ENCODE peak calls at places on chromosomes 5 and 9, in nine cellular contexts. U is cardiac fibroblast, I is fibroblast of mammary gland, K is AG10803, Q is heart right ventricle, A is transverse colon, F is adrenal gland, C is pancreas, B is fibroblast of pulmonary artery. E is an unnamed sample.

GRCh38 chr5:45694255-45694834 is 1.8 kb downstream of the HCN1 start:
- DNase-seq in U (peak), I (peak), K (no peak), Q (no peak), A (no peak), F (no peak), C (no peak), B (peak), E (peak)

GRCh38 chr9:7285199-7285598 is 514.4 kb downstream of the DMAC1 start:
- DNase-seq in U (no peak), I (no peak), K (no peak), Q (no peak), A (no peak), F (no peak), C (no peak), B (no peak), E (no peak)

GRCh38 chr5:147442134-147442726 is 67.6 kb downstream of the DPYSL3 start:
- DNase-seq in U (peak), I (no peak), K (no peak), Q (no peak), A (no peak), F (no peak), C (no peak), B (peak), E (no peak)

GRCh38 chr5:72280655-72281069 is 39.4 kb downstream of the MRPS27 start:
- DNase-seq in U (peak), I (peak), K (peak), Q (no peak), A (no peak), F (no peak), C (no peak), B (peak), E (peak)

GRCh38 chr5:157828031-157828948 is 30.7 kb downstream of the CLINT1 start:
- DNase-seq in U (peak), I (peak), K (peak), Q (no peak), A (no peak), F (no peak), C (no peak), B (peak), E (peak)

GRCh38 chr5:135834639-135835529 is at the start of gene SLC25A48:
- DNase-seq in U (no peak), I (no peak), K (no peak), Q (peak), A (peak), F (peak), C (peak), B (no peak), E (peak)

GRCh38 chr9:95477441-95477840 is 39.3 kb downstream of the PTCH1 start:
- DNase-seq in U (no peak), I (no peak), K (no peak), Q (no peak), A (no peak), F (no peak), C (peak), B (no peak), E (no peak)

GRCh38 chr9:114691046-114691955 is 9.3 kb upstream of the TEX48 start:
- DNase-seq in U (peak), I (peak), K (peak), Q (no peak), A (no peak), F (no peak), C (no peak), B (peak), E (no peak)

GRCh38 chr5:134153657-134154056 is 23.1 kb downstream of the SKP1 start:
- DNase-seq in U (no peak), I (no peak), K (no peak), Q (no peak), A (no peak), F (no peak), C (no peak), B (no peak), E (no peak)

GRCh38 chr5:79464695-79465332 is 49.1 kb downstream of the HOMER1 start:
- DNase-seq in U (peak), I (peak), K (peak), Q (no peak), A (no peak), F (no peak), C (no peak), B (peak), E (peak)

GRCh38 chr5:111703662-111704061 is 53.3 kb downstream of the NREP start:
- DNase-seq in U (no peak), I (no peak), K (no peak), Q (no peak), A (no peak), F (no peak), C (no peak), B (no peak), E (no peak)

GRCh38 chr5:134138416-134139376 is 24.2 kb downstream of the TCF7 start:
- DNase-seq in U (peak), I (peak), K (peak), Q (no peak), A (no peak), F (peak), C (peak), B (no peak), E (no peak)

GRCh38 chr9:110752766-110753165 is 84.2 kb downstream of the MUSK start:
- DNase-seq in U (peak), I (peak), K (peak), Q (no peak), A (no peak), F (no peak), C (no peak), B (peak), E (no peak)

GRCh38 chr5:90297045-90297764 is 112.4 kb downstream of the CETN3 start:
- DNase-seq in U (no peak), I (no peak), K (no peak), Q (no peak), A (no peak), F (no peak), C (no peak), B (no peak), E (peak)

GRCh38 chr5:54551292-54551691 is 33.7 kb downstream of the SNX18 start:
- DNase-seq in U (no peak), I (no peak), K (no peak), Q (no peak), A (no peak), F (no peak), C (no peak), B (no peak), E (no peak)

GRCh38 chr9:110255064-110255416 is 1.3 kb downstream of the TXN start:
- DNase-seq in U (no peak), I (no peak), K (no peak), Q (no peak), A (peak), F (no peak), C (no peak), B (no peak), E (no peak)

GRCh38 chr5:172895549-172895948 is 61.5 kb downstream of the ERGIC1 start:
- DNase-seq in U (no peak), I (no peak), K (no peak), Q (no peak), A (no peak), F (no peak), C (no peak), B (no peak), E (no peak)

GRCh38 chr9:113484258-113484730 is 20.8 kb downstream of the RGS3 start:
- DNase-seq in U (no peak), I (no peak), K (no peak), Q (peak), A (peak), F (peak), C (peak), B (peak), E (no peak)

GRCh38 chr5:80590766-80591165 is 20.7 kb upstream of the ANKRD34B start:
- DNase-seq in U (no peak), I (no peak), K (no peak), Q (no peak), A (no peak), F (no peak), C (no peak), B (no peak), E (no peak)

GRCh38 chr5:12870870-12871539 is 966.8 kb upstream of the CTNND2 start:
- DNase-seq in U (no peak), I (no peak), K (no peak), Q (no peak), A (no peak), F (no peak), C (no peak), B (no peak), E (no peak)

GRCh38 chr5:132477784-132478497 is 12.6 kb downstream of the IRF1 start:
- DNase-seq in U (no peak), I (no peak), K (no peak), Q (no peak), A (peak), F (no peak), C (no peak), B (no peak), E (no peak)

GRCh38 chr9:125825762-125826161 is 78.6 kb downstream of the PBX3 start:
- DNase-seq in U (no peak), I (no peak), K (no peak), Q (no peak), A (no peak), F (no peak), C (no peak), B (no peak), E (no peak)

GRCh38 chr9:99369327-99369722 is 147.2 kb downstream of the SEC61B start:
- DNase-seq in U (no peak), I (no peak), K (no peak), Q (no peak), A (no peak), F (no peak), C (no peak), B (no peak), E (no peak)

GRCh38 chr5:133801955-133802751 is 166.3 kb downstream of the C5orf15 start:
- DNase-seq in U (peak), I (peak), K (peak), Q (peak), A (no peak), F (no peak), C (peak), B (peak), E (peak)

GRCh38 chr9:89814340-89815040 is 209.7 kb downstream of the GADD45G start:
- DNase-seq in U (peak), I (peak), K (peak), Q (no peak), A (no peak), F (peak), C (no peak), B (peak), E (peak)

GRCh38 chr5:78552729-78553341 is 95.7 kb downstream of the LHFPL2 start:
- DNase-seq in U (no peak), I (no peak), K (no peak), Q (no peak), A (no peak), F (peak), C (no peak), B (no peak), E (no peak)

GRCh38 chr9:21081999-21082398 is 4.3 kb upstream of the IFNB1 start:
- DNase-seq in U (no peak), I (no peak), K (no peak), Q (no peak), A (no peak), F (no peak), C (no peak), B (no peak), E (no peak)

GRCh38 chr9:106843361-106843760 is 19.6 kb upstream of the ZNF462 start:
- DNase-seq in U (no peak), I (no peak), K (no peak), Q (no peak), A (no peak), F (no peak), C (no peak), B (no peak), E (no peak)
- H3K4me3 ChIP-seq in U (no peak), I (no peak), K (no peak), Q (no peak), A (no peak), F (no peak), C (no peak), B (no peak), E (no peak)

GRCh38 chr5:113806250-113806649 is 292.8 kb downstream of the YTHDC2 start:
- DNase-seq in U (peak), I (peak), K (peak), Q (no peak), A (no peak), F (no peak), C (no peak), B (peak), E (peak)
- TF ChIP-seq CTCF in U (peak), I (peak), K (peak), Q (peak), A (no peak), F (peak), C (no peak), B (peak), E (peak)

GRCh38 chr9:81621785-81622243 is 67.5 kb downstream of the TLE1 start:
- DNase-seq in U (no peak), I (no peak), K (no peak), Q (no peak), A (no peak), F (no peak), C (no peak), B (no peak), E (no peak)

GRCh38 chr9:81620009-81620405 is 69.3 kb downstream of the TLE1 start:
- DNase-seq in U (no peak), I (no peak), K (no peak), Q (no peak), A (no peak), F (no peak), C (no peak), B (no peak), E (no peak)

GRCh38 chr9:81619353-81620008 is 69.9 kb downstream of the TLE1 start:
- DNase-seq in U (peak), I (peak), K (peak), Q (no peak), A (no peak), F (no peak), C (no peak), B (peak), E (peak)

GRCh38 chr9:81622471-81623245 is 66.7 kb downstream of the TLE1 start:
- DNase-seq in U (no peak), I (no peak), K (no peak), Q (no peak), A (no peak), F (no peak), C (no peak), B (no peak), E (no peak)

DNA sequence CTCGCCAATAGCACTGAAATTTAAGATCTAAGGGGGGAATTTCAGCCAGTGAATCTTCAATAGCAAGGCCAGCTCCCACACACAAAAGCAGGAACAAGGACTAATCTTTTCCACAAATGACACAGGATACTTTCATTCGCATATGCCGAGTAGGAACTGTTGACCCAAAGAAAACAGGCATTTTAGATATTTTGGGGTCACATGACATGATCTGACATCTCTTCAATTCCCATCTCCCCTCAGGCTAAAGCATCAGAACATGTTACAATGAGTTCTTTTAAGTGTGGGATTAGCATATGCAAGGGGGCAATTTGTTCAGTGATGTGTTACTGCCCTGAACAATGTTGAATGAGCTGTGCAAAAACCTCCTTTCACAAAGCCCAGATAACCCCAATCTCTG is 68.2 kb downstream of the TLE1 start:
- DNase-seq in U (no peak), I (no peak), K (no peak), Q (no peak), A (no peak), F (no peak), C (no peak), B (no peak), E (no peak)
- H3K4me3 ChIP-seq in U (no peak), I (no peak), K (no peak), Q (no peak), A (no peak), F (no peak), C (no peak), B (no peak), E (no peak)

DNA sequence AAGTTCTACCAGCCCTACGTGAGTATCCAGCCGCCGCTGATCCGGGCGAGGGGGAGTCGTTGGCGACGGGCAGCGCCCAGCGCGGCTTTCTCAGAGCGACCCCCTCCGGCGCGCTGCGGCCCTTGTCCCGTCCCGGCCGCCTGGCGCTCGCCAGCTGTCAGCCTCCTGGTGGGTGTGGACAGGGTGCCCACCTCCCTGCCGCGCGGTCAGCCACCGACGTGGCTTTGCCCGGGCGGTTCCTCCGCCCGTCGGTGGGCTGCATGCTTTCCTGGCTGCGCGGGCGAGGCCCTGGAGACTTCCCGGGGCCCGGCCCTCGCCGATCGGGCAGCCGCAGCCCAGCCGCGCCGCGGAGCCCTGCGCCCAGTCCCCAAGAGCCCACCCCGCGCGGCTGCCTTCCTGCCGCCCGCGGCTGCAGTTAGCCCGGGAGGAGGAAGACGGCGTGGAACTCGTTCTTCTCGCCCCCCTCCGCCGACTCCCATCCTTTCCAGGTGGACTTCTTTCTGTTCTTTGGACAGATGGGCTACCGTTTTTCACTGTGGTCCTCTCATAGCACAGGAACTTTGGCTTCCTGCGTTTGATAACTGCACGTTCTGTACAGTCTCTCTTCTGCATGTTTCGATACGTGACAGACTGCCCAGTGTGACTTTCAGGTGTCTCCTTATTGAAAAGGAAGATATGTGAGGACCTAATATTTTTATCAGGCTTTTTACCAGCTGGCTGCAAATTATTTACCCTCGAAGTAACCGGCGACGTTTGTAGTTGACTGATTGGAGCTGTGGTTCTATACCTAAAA is 550 bp downstream of the AP3S1 start:
- DNase-seq in U (no peak), I (peak), K (peak), Q (no peak), A (no peak), F (no peak), C (no peak), B (peak), E (no peak)
- TF ChIP-seq CTCF in U (no peak), I (no peak), K (peak), Q (peak), A (peak), F (no peak), C (no peak), B (no peak), E (peak)

GRCh38 chr9:108784128-108784490 is 71.7 kb downstream of the ACTL7B start:
- DNase-seq in U (no peak), I (no peak), K (no peak), Q (no peak), A (no peak), F (no peak), C (no peak), B (no peak), E (no peak)
- H3K4me3 ChIP-seq in U (no peak), I (no peak), K (no peak), Q (no peak), A (no peak), F (no peak), C (no peak), B (no peak), E (no peak)

GRCh38 chr5:8473827-8474568 is 605.0 kb downstream of the MTRR start:
- DNase-seq in U (no peak), I (no peak), K (no peak), Q (no peak), A (no peak), F (no peak), C (no peak), B (no peak), E (no peak)
- TF ChIP-seq CTCF in U (peak), I (peak), K (peak), Q (no peak), A (no peak), F (no peak), C (no peak), B (peak), E (peak)

DNA sequence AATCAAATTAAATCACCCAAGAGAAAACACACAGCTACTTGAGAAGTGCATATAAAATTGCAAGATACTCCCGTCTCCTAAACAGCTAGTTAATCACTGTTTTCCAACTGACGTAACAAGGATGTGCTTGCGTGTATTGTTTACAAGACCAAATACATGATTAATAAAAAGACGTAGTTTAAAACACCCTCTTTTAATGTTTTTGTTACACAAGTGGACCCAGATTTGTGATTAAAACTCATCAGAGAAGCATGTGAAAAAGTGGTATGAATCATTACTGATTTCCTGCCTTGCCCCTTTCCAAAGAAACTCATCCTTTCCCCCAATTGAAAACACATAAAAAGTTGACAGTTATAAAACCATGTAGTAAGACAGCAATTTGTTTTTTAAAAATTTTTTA is 61.6 kb upstream of the FST start:
- DNase-seq in U (peak), I (peak), K (peak), Q (no peak), A (no peak), F (no peak), C (no peak), B (peak), E (peak)
- H3K4me3 ChIP-seq in U (no peak), I (no peak), K (no peak), Q (no peak), A (no peak), F (no peak), C (no peak), B (no peak), E (no peak)